ENCODE peak calls at places on chromosomes 6 and 20, in eight cellular contexts. One of them, this sample, is unnamed.

GRCh38 chr20:1094706-1095220 is 23.6 kb upstream of the PSMF1 start:
- DNase-seq in NCI-H748 treated with DMSO at 0.1 percent for 48 hours: no peak
- DNase-seq in stimulated activated CD4-positive, alpha-beta T cell treated with anti-CD3 and anti-CD28 coated beads, Interleukin-1b, Interleukin-23, amount 100 ng/mL, for 4 hours: no peak
- DNase-seq in MV-4-11: no peak
- DNase-seq in left colon: no peak
- DNase-seq in GM12892: no peak
- DNase-seq in Calu3: no peak
- DNase-seq in mesendoderm: no peak
- DNase-seq in this sample: no peak

GRCh38 chr20:45097485-45098095 is 3.3 kb downstream of the KCNS1 start:
- DNase-seq in NCI-H748 treated with DMSO at 0.1 percent for 48 hours: no peak
- DNase-seq in stimulated activated CD4-positive, alpha-beta T cell treated with anti-CD3 and anti-CD28 coated beads, Interleukin-1b, Interleukin-23, amount 100 ng/mL, for 4 hours: peak; percentile 22
- DNase-seq in MV-4-11: no peak
- DNase-seq in left colon: peak; percentile 39
- DNase-seq in GM12892: no peak
- DNase-seq in Calu3: no peak
- DNase-seq in mesendoderm: peak; percentile 45
- DNase-seq in this sample: no peak

GRCh38 chr20:33165416-33166055 is 2.4 kb upstream of the BPIFA2 start:
- DNase-seq in NCI-H748 treated with DMSO at 0.1 percent for 48 hours: no peak
- DNase-seq in stimulated activated CD4-positive, alpha-beta T cell treated with anti-CD3 and anti-CD28 coated beads, Interleukin-1b, Interleukin-23, amount 100 ng/mL, for 4 hours: no peak
- DNase-seq in MV-4-11: no peak
- DNase-seq in left colon: no peak
- DNase-seq in GM12892: no peak
- DNase-seq in Calu3: no peak
- DNase-seq in mesendoderm: no peak
- DNase-seq in this sample: no peak

GRCh38 chr6:12147557-12148316 is 135.6 kb downstream of the HIVEP1 start:
- DNase-seq in NCI-H748 treated with DMSO at 0.1 percent for 48 hours: no peak
- DNase-seq in stimulated activated CD4-positive, alpha-beta T cell treated with anti-CD3 and anti-CD28 coated beads, Interleukin-1b, Interleukin-23, amount 100 ng/mL, for 4 hours: no peak
- DNase-seq in MV-4-11: no peak
- DNase-seq in left colon: no peak
- DNase-seq in GM12892: no peak
- DNase-seq in Calu3: no peak
- DNase-seq in mesendoderm: no peak
- DNase-seq in this sample: no peak

GRCh38 chr6:73395875-73396274 is 1.2 kb downstream of the DDX43 start:
- DNase-seq in NCI-H748 treated with DMSO at 0.1 percent for 48 hours: no peak
- DNase-seq in stimulated activated CD4-positive, alpha-beta T cell treated with anti-CD3 and anti-CD28 coated beads, Interleukin-1b, Interleukin-23, amount 100 ng/mL, for 4 hours: no peak
- DNase-seq in MV-4-11: no peak
- DNase-seq in left colon: no peak
- DNase-seq in GM12892: no peak
- DNase-seq in Calu3: no peak
- DNase-seq in mesendoderm: no peak
- DNase-seq in this sample: no peak

GRCh38 chr6:110448846-110449544 is 27.4 kb downstream of the SLC22A16 start:
- DNase-seq in NCI-H748 treated with DMSO at 0.1 percent for 48 hours: no peak
- DNase-seq in stimulated activated CD4-positive, alpha-beta T cell treated with anti-CD3 and anti-CD28 coated beads, Interleukin-1b, Interleukin-23, amount 100 ng/mL, for 4 hours: no peak
- DNase-seq in MV-4-11: peak; percentile 86
- DNase-seq in left colon: no peak
- DNase-seq in GM12892: no peak
- DNase-seq in Calu3: no peak
- DNase-seq in mesendoderm: no peak
- DNase-seq in this sample: no peak

GRCh38 chr6:25477006-25477590 is 174.9 kb upstream of the SCGN start:
- DNase-seq in NCI-H748 treated with DMSO at 0.1 percent for 48 hours: no peak
- DNase-seq in stimulated activated CD4-positive, alpha-beta T cell treated with anti-CD3 and anti-CD28 coated beads, Interleukin-1b, Interleukin-23, amount 100 ng/mL, for 4 hours: no peak
- DNase-seq in MV-4-11: no peak
- DNase-seq in left colon: no peak
- DNase-seq in GM12892: no peak
- DNase-seq in Calu3: no peak
- DNase-seq in mesendoderm: no peak
- DNase-seq in this sample: no peak

GRCh38 chr20:31593221-31594001 is 11.7 kb upstream of the ID1 start:
- DNase-seq in NCI-H748 treated with DMSO at 0.1 percent for 48 hours: no peak
- DNase-seq in stimulated activated CD4-positive, alpha-beta T cell treated with anti-CD3 and anti-CD28 coated beads, Interleukin-1b, Interleukin-23, amount 100 ng/mL, for 4 hours: no peak
- DNase-seq in MV-4-11: peak; percentile 70
- DNase-seq in left colon: peak; percentile 91
- DNase-seq in GM12892: no peak
- DNase-seq in Calu3: peak; percentile 100
- DNase-seq in mesendoderm: no peak
- DNase-seq in this sample: no peak

GRCh38 chr6:73152998-73153757 is 72.1 kb downstream of the KHDC1L start:
- DNase-seq in NCI-H748 treated with DMSO at 0.1 percent for 48 hours: no peak
- DNase-seq in stimulated activated CD4-positive, alpha-beta T cell treated with anti-CD3 and anti-CD28 coated beads, Interleukin-1b, Interleukin-23, amount 100 ng/mL, for 4 hours: no peak
- DNase-seq in MV-4-11: no peak
- DNase-seq in left colon: no peak
- DNase-seq in GM12892: no peak
- DNase-seq in Calu3: no peak
- DNase-seq in mesendoderm: no peak
- DNase-seq in this sample: no peak

GRCh38 chr20:57582029-57582378 is 21.1 kb downstream of the PCK1 start:
- DNase-seq in NCI-H748 treated with DMSO at 0.1 percent for 48 hours: no peak
- DNase-seq in stimulated activated CD4-positive, alpha-beta T cell treated with anti-CD3 and anti-CD28 coated beads, Interleukin-1b, Interleukin-23, amount 100 ng/mL, for 4 hours: no peak
- DNase-seq in MV-4-11: no peak
- DNase-seq in left colon: no peak
- DNase-seq in GM12892: no peak
- DNase-seq in Calu3: no peak
- DNase-seq in mesendoderm: no peak
- DNase-seq in this sample: no peak

GRCh38 chr20:59783020-59784010 is 150.1 kb downstream of the SYCP2 start:
- DNase-seq in NCI-H748 treated with DMSO at 0.1 percent for 48 hours: peak; percentile 30
- DNase-seq in stimulated activated CD4-positive, alpha-beta T cell treated with anti-CD3 and anti-CD28 coated beads, Interleukin-1b, Interleukin-23, amount 100 ng/mL, for 4 hours: peak; percentile 7
- DNase-seq in MV-4-11: peak; percentile 41
- DNase-seq in left colon: peak; percentile 65
- DNase-seq in GM12892: peak; percentile 60
- DNase-seq in Calu3: peak; percentile 88
- DNase-seq in mesendoderm: peak; percentile 84
- DNase-seq in this sample: peak; percentile 84

GRCh38 chr6:12767016-12767415 is 50.4 kb downstream of the PHACTR1 start:
- DNase-seq in NCI-H748 treated with DMSO at 0.1 percent for 48 hours: no peak
- DNase-seq in stimulated activated CD4-positive, alpha-beta T cell treated with anti-CD3 and anti-CD28 coated beads, Interleukin-1b, Interleukin-23, amount 100 ng/mL, for 4 hours: no peak
- DNase-seq in MV-4-11: no peak
- DNase-seq in left colon: no peak
- DNase-seq in GM12892: no peak
- DNase-seq in Calu3: no peak
- DNase-seq in mesendoderm: no peak
- DNase-seq in this sample: no peak

GRCh38 chr6:23021487-23021886 is 452.1 kb downstream of the HDGFL1 start:
- DNase-seq in NCI-H748 treated with DMSO at 0.1 percent for 48 hours: no peak
- DNase-seq in stimulated activated CD4-positive, alpha-beta T cell treated with anti-CD3 and anti-CD28 coated beads, Interleukin-1b, Interleukin-23, amount 100 ng/mL, for 4 hours: no peak
- DNase-seq in MV-4-11: no peak
- DNase-seq in left colon: no peak
- DNase-seq in GM12892: no peak
- DNase-seq in Calu3: no peak
- DNase-seq in mesendoderm: no peak
- DNase-seq in this sample: no peak

GRCh38 chr20:63051911-63052310 is 45.1 kb upstream of the BHLHE23 start:
- DNase-seq in NCI-H748 treated with DMSO at 0.1 percent for 48 hours: no peak
- DNase-seq in stimulated activated CD4-positive, alpha-beta T cell treated with anti-CD3 and anti-CD28 coated beads, Interleukin-1b, Interleukin-23, amount 100 ng/mL, for 4 hours: no peak
- DNase-seq in MV-4-11: no peak
- DNase-seq in left colon: no peak
- DNase-seq in GM12892: no peak
- DNase-seq in Calu3: no peak
- DNase-seq in mesendoderm: no peak
- DNase-seq in this sample: no peak

GRCh38 chr6:169204167-169204566 is 49.5 kb downstream of the THBS2 start:
- DNase-seq in NCI-H748 treated with DMSO at 0.1 percent for 48 hours: no peak
- DNase-seq in stimulated activated CD4-positive, alpha-beta T cell treated with anti-CD3 and anti-CD28 coated beads, Interleukin-1b, Interleukin-23, amount 100 ng/mL, for 4 hours: no peak
- DNase-seq in MV-4-11: no peak
- DNase-seq in left colon: no peak
- DNase-seq in GM12892: no peak
- DNase-seq in Calu3: no peak
- DNase-seq in mesendoderm: no peak
- DNase-seq in this sample: no peak

GRCh38 chr6:85186546-85187170 is 263.2 kb upstream of the NT5E start:
- DNase-seq in NCI-H748 treated with DMSO at 0.1 percent for 48 hours: no peak
- DNase-seq in stimulated activated CD4-positive, alpha-beta T cell treated with anti-CD3 and anti-CD28 coated beads, Interleukin-1b, Interleukin-23, amount 100 ng/mL, for 4 hours: no peak
- DNase-seq in MV-4-11: no peak
- DNase-seq in left colon: no peak
- DNase-seq in GM12892: no peak
- DNase-seq in Calu3: no peak
- DNase-seq in mesendoderm: no peak
- DNase-seq in this sample: no peak

GRCh38 chr20:1663917-1664316 is 6.3 kb upstream of the SIRPG start:
- DNase-seq in NCI-H748 treated with DMSO at 0.1 percent for 48 hours: no peak
- DNase-seq in stimulated activated CD4-positive, alpha-beta T cell treated with anti-CD3 and anti-CD28 coated beads, Interleukin-1b, Interleukin-23, amount 100 ng/mL, for 4 hours: no peak
- DNase-seq in MV-4-11: peak; percentile 18
- DNase-seq in left colon: no peak
- DNase-seq in GM12892: no peak
- DNase-seq in Calu3: no peak
- DNase-seq in mesendoderm: no peak
- DNase-seq in this sample: no peak

GRCh38 chr6:168514216-168514615 is 73.2 kb downstream of the SMOC2 start:
- DNase-seq in NCI-H748 treated with DMSO at 0.1 percent for 48 hours: no peak
- DNase-seq in stimulated activated CD4-positive, alpha-beta T cell treated with anti-CD3 and anti-CD28 coated beads, Interleukin-1b, Interleukin-23, amount 100 ng/mL, for 4 hours: no peak
- DNase-seq in MV-4-11: no peak
- DNase-seq in left colon: peak; percentile 39
- DNase-seq in GM12892: no peak
- DNase-seq in Calu3: peak; percentile 35
- DNase-seq in mesendoderm: no peak
- DNase-seq in this sample: no peak

GRCh38 chr6:135182120-135182992 is 1.2 kb downstream of the MYB start:
- DNase-seq in NCI-H748 treated with DMSO at 0.1 percent for 48 hours: peak; percentile 39
- DNase-seq in stimulated activated CD4-positive, alpha-beta T cell treated with anti-CD3 and anti-CD28 coated beads, Interleukin-1b, Interleukin-23, amount 100 ng/mL, for 4 hours: peak; percentile 39
- DNase-seq in MV-4-11: peak; percentile 59
- DNase-seq in left colon: peak; percentile 63
- DNase-seq in GM12892: no peak
- DNase-seq in Calu3: peak; percentile 10
- DNase-seq in mesendoderm: peak; percentile 24
- DNase-seq in this sample: peak; percentile 38

GRCh38 chr6:110307368-110307767 is 50.8 kb downstream of the METTL24 start:
- DNase-seq in NCI-H748 treated with DMSO at 0.1 percent for 48 hours: no peak
- DNase-seq in stimulated activated CD4-positive, alpha-beta T cell treated with anti-CD3 and anti-CD28 coated beads, Interleukin-1b, Interleukin-23, amount 100 ng/mL, for 4 hours: no peak
- DNase-seq in MV-4-11: peak; percentile 54
- DNase-seq in left colon: no peak
- DNase-seq in GM12892: no peak
- DNase-seq in Calu3: no peak
- DNase-seq in mesendoderm: no peak
- DNase-seq in this sample: no peak

GRCh38 chr6:3159805-3160781 is 2.7 kb upstream of the TUBB2A start:
- DNase-seq in NCI-H748 treated with DMSO at 0.1 percent for 48 hours: peak; percentile 84
- DNase-seq in stimulated activated CD4-positive, alpha-beta T cell treated with anti-CD3 and anti-CD28 coated beads, Interleukin-1b, Interleukin-23, amount 100 ng/mL, for 4 hours: peak; percentile 50
- DNase-seq in MV-4-11: no peak
- DNase-seq in left colon: peak; percentile 81
- DNase-seq in GM12892: no peak
- DNase-seq in Calu3: peak; percentile 48
- DNase-seq in mesendoderm: peak; percentile 83
- DNase-seq in this sample: no peak

GRCh38 chr6:76330031-76330430 is 257.6 kb upstream of the IMPG1 start:
- DNase-seq in NCI-H748 treated with DMSO at 0.1 percent for 48 hours: no peak
- DNase-seq in stimulated activated CD4-positive, alpha-beta T cell treated with anti-CD3 and anti-CD28 coated beads, Interleukin-1b, Interleukin-23, amount 100 ng/mL, for 4 hours: no peak
- DNase-seq in MV-4-11: no peak
- DNase-seq in left colon: no peak
- DNase-seq in GM12892: no peak
- DNase-seq in Calu3: no peak
- DNase-seq in mesendoderm: no peak
- DNase-seq in this sample: no peak

GRCh38 chr6:53926505-53926904 is 131.7 kb downstream of the LRRC1 start:
- DNase-seq in NCI-H748 treated with DMSO at 0.1 percent for 48 hours: no peak
- DNase-seq in stimulated activated CD4-positive, alpha-beta T cell treated with anti-CD3 and anti-CD28 coated beads, Interleukin-1b, Interleukin-23, amount 100 ng/mL, for 4 hours: no peak
- DNase-seq in MV-4-11: no peak
- DNase-seq in left colon: no peak
- DNase-seq in GM12892: no peak
- DNase-seq in Calu3: no peak
- DNase-seq in mesendoderm: peak; percentile 63
- DNase-seq in this sample: no peak

GRCh38 chr6:117487831-117488230 is 5.4 kb downstream of the DCBLD1 start:
- DNase-seq in NCI-H748 treated with DMSO at 0.1 percent for 48 hours: no peak
- DNase-seq in stimulated activated CD4-positive, alpha-beta T cell treated with anti-CD3 and anti-CD28 coated beads, Interleukin-1b, Interleukin-23, amount 100 ng/mL, for 4 hours: no peak
- DNase-seq in MV-4-11: no peak
- DNase-seq in left colon: no peak
- DNase-seq in GM12892: no peak
- DNase-seq in Calu3: no peak
- DNase-seq in mesendoderm: no peak
- DNase-seq in this sample: no peak